ENCODE peak calls at places on chromosomes 5 and 9, in eight cellular contexts. One of them, this sample, is unnamed.

GRCh38 chr5:125695994-125696679 is 727.1 kb upstream of the GRAMD2B start:
- DNase-seq in fibroblast of the aortic adventitia: peak
- DNase-seq in body of pancreas: no peak
- DNase-seq in HuH-7.5: no peak
- DNase-seq in BJ: no peak
- DNase-seq in upper lobe of right lung: no peak
- DNase-seq in activated CD4-positive, CD25-positive, alpha-beta regulatory T cell: no peak
- DNase-seq in stimulated activated CD4-positive, alpha-beta T cell treated with anti-CD3 and anti-CD28 coated beads, Interleukin-4, amount 100 ng/mL, for 24 hours: no peak
- DNase-seq in this sample: no peak

GRCh38 chr5:122434120-122434519 is 122.1 kb downstream of the SNCAIP start:
- DNase-seq in fibroblast of the aortic adventitia: no peak
- DNase-seq in body of pancreas: no peak
- DNase-seq in HuH-7.5: no peak
- DNase-seq in BJ: no peak
- DNase-seq in upper lobe of right lung: no peak
- DNase-seq in activated CD4-positive, CD25-positive, alpha-beta regulatory T cell: no peak
- DNase-seq in stimulated activated CD4-positive, alpha-beta T cell treated with anti-CD3 and anti-CD28 coated beads, Interleukin-4, amount 100 ng/mL, for 24 hours: no peak
- DNase-seq in this sample: no peak

GRCh38 chr5:115419794-115420585 is 123.5 kb upstream of the CCDC112 start:
- DNase-seq in fibroblast of the aortic adventitia: peak
- DNase-seq in body of pancreas: no peak
- DNase-seq in HuH-7.5: no peak
- DNase-seq in BJ: peak
- DNase-seq in upper lobe of right lung: no peak
- DNase-seq in activated CD4-positive, CD25-positive, alpha-beta regulatory T cell: no peak
- DNase-seq in stimulated activated CD4-positive, alpha-beta T cell treated with anti-CD3 and anti-CD28 coated beads, Interleukin-4, amount 100 ng/mL, for 24 hours: no peak
- DNase-seq in this sample: no peak

GRCh38 chr5:56100429-56101176 is 105.8 kb upstream of the IL6ST start:
- DNase-seq in fibroblast of the aortic adventitia: no peak
- DNase-seq in body of pancreas: no peak
- DNase-seq in HuH-7.5: no peak
- DNase-seq in BJ: no peak
- DNase-seq in upper lobe of right lung: no peak
- DNase-seq in activated CD4-positive, CD25-positive, alpha-beta regulatory T cell: no peak
- DNase-seq in stimulated activated CD4-positive, alpha-beta T cell treated with anti-CD3 and anti-CD28 coated beads, Interleukin-4, amount 100 ng/mL, for 24 hours: no peak
- DNase-seq in this sample: no peak

GRCh38 chr9:135085830-135086546 is 1.5 kb upstream of the OLFM1 start:
- DNase-seq in fibroblast of the aortic adventitia: peak
- DNase-seq in body of pancreas: peak
- DNase-seq in HuH-7.5: peak
- DNase-seq in BJ: no peak
- DNase-seq in upper lobe of right lung: peak
- DNase-seq in activated CD4-positive, CD25-positive, alpha-beta regulatory T cell: no peak
- DNase-seq in stimulated activated CD4-positive, alpha-beta T cell treated with anti-CD3 and anti-CD28 coated beads, Interleukin-4, amount 100 ng/mL, for 24 hours: peak
- DNase-seq in this sample: peak

GRCh38 chr5:32002755-32003154 is 171.4 kb downstream of the GOLPH3 start:
- DNase-seq in fibroblast of the aortic adventitia: no peak
- DNase-seq in body of pancreas: no peak
- DNase-seq in HuH-7.5: no peak
- DNase-seq in BJ: no peak
- DNase-seq in upper lobe of right lung: no peak
- DNase-seq in activated CD4-positive, CD25-positive, alpha-beta regulatory T cell: no peak
- DNase-seq in stimulated activated CD4-positive, alpha-beta T cell treated with anti-CD3 and anti-CD28 coated beads, Interleukin-4, amount 100 ng/mL, for 24 hours: no peak
- DNase-seq in this sample: no peak

GRCh38 chr5:1827410-1828397 is 26.5 kb downstream of the NDUFS6 start:
- DNase-seq in fibroblast of the aortic adventitia: no peak
- DNase-seq in body of pancreas: peak
- DNase-seq in HuH-7.5: no peak
- DNase-seq in BJ: no peak
- DNase-seq in upper lobe of right lung: peak
- DNase-seq in activated CD4-positive, CD25-positive, alpha-beta regulatory T cell: peak
- DNase-seq in stimulated activated CD4-positive, alpha-beta T cell treated with anti-CD3 and anti-CD28 coated beads, Interleukin-4, amount 100 ng/mL, for 24 hours: no peak
- DNase-seq in this sample: no peak

GRCh38 chr9:116318463-116319271 is 165.1 kb downstream of the PAPPA start:
- DNase-seq in fibroblast of the aortic adventitia: peak
- DNase-seq in body of pancreas: no peak
- DNase-seq in HuH-7.5: no peak
- DNase-seq in BJ: peak
- DNase-seq in upper lobe of right lung: no peak
- DNase-seq in activated CD4-positive, CD25-positive, alpha-beta regulatory T cell: no peak
- DNase-seq in stimulated activated CD4-positive, alpha-beta T cell treated with anti-CD3 and anti-CD28 coated beads, Interleukin-4, amount 100 ng/mL, for 24 hours: no peak
- DNase-seq in this sample: no peak

GRCh38 chr9:114282104-114282485 is 40.8 kb upstream of the ORM1 start:
- DNase-seq in fibroblast of the aortic adventitia: no peak
- DNase-seq in body of pancreas: peak
- DNase-seq in HuH-7.5: no peak
- DNase-seq in BJ: no peak
- DNase-seq in upper lobe of right lung: peak
- DNase-seq in activated CD4-positive, CD25-positive, alpha-beta regulatory T cell: no peak
- DNase-seq in stimulated activated CD4-positive, alpha-beta T cell treated with anti-CD3 and anti-CD28 coated beads, Interleukin-4, amount 100 ng/mL, for 24 hours: no peak
- DNase-seq in this sample: peak

GRCh38 chr5:140591747-140592372 is 27.2 kb downstream of the SLC35A4 start:
- DNase-seq in fibroblast of the aortic adventitia: peak
- DNase-seq in body of pancreas: no peak
- DNase-seq in HuH-7.5: no peak
- DNase-seq in BJ: no peak
- DNase-seq in upper lobe of right lung: no peak
- DNase-seq in activated CD4-positive, CD25-positive, alpha-beta regulatory T cell: no peak
- DNase-seq in stimulated activated CD4-positive, alpha-beta T cell treated with anti-CD3 and anti-CD28 coated beads, Interleukin-4, amount 100 ng/mL, for 24 hours: no peak
- DNase-seq in this sample: no peak

GRCh38 chr9:91858670-91859030 is 91.4 kb downstream of the ROR2 start:
- DNase-seq in fibroblast of the aortic adventitia: no peak
- DNase-seq in body of pancreas: no peak
- DNase-seq in HuH-7.5: no peak
- DNase-seq in BJ: no peak
- DNase-seq in upper lobe of right lung: no peak
- DNase-seq in activated CD4-positive, CD25-positive, alpha-beta regulatory T cell: no peak
- DNase-seq in stimulated activated CD4-positive, alpha-beta T cell treated with anti-CD3 and anti-CD28 coated beads, Interleukin-4, amount 100 ng/mL, for 24 hours: no peak
- DNase-seq in this sample: no peak

GRCh38 chr5:98095072-98095471 is 678.4 kb upstream of the RGMB start:
- DNase-seq in fibroblast of the aortic adventitia: no peak
- DNase-seq in body of pancreas: no peak
- DNase-seq in HuH-7.5: no peak
- DNase-seq in BJ: no peak
- DNase-seq in upper lobe of right lung: no peak
- DNase-seq in activated CD4-positive, CD25-positive, alpha-beta regulatory T cell: no peak
- DNase-seq in stimulated activated CD4-positive, alpha-beta T cell treated with anti-CD3 and anti-CD28 coated beads, Interleukin-4, amount 100 ng/mL, for 24 hours: no peak
- DNase-seq in this sample: no peak

GRCh38 chr5:126031989-126032716 is 391.1 kb upstream of the GRAMD2B start:
- DNase-seq in fibroblast of the aortic adventitia: peak
- DNase-seq in body of pancreas: peak
- DNase-seq in HuH-7.5: no peak
- DNase-seq in BJ: no peak
- DNase-seq in upper lobe of right lung: no peak
- DNase-seq in activated CD4-positive, CD25-positive, alpha-beta regulatory T cell: no peak
- DNase-seq in stimulated activated CD4-positive, alpha-beta T cell treated with anti-CD3 and anti-CD28 coated beads, Interleukin-4, amount 100 ng/mL, for 24 hours: no peak
- DNase-seq in this sample: no peak

GRCh38 chr5:88081877-88082276 is 186.8 kb downstream of the TMEM161B start:
- DNase-seq in fibroblast of the aortic adventitia: no peak
- DNase-seq in body of pancreas: no peak
- DNase-seq in HuH-7.5: no peak
- DNase-seq in BJ: no peak
- DNase-seq in upper lobe of right lung: no peak
- DNase-seq in activated CD4-positive, CD25-positive, alpha-beta regulatory T cell: no peak
- DNase-seq in stimulated activated CD4-positive, alpha-beta T cell treated with anti-CD3 and anti-CD28 coated beads, Interleukin-4, amount 100 ng/mL, for 24 hours: no peak
- DNase-seq in this sample: no peak

This sample was measured in chondrocyte.